ENCODE peak calls at places on chromosomes 2 and 18, in eight cellular contexts. One of them, this sample, is unnamed.

GRCh38 chr18:56162871-56163270 is 475.5 kb downstream of the TXNL1 start:
- DNase-seq in GM04503: no peak
- DNase-seq in iris pigment epithelial cell: no peak
- DNase-seq in stromal cell of bone marrow: no peak
- DNase-seq in ELR: no peak
- DNase-seq in nephron progenitor cell: no peak
- DNase-seq in fibroblast of mammary gland: peak; percentile 33
- DNase-seq in myocyte: peak; percentile 35
- DNase-seq in this sample: no peak

GRCh38 chr2:96336873-96337272 is 1.3 kb downstream of the NCAPH start:
- DNase-seq in fibroblast of mammary gland: no peak
- DNase-seq in GM04503: no peak
- DNase-seq in ELR: no peak
- DNase-seq in stromal cell of bone marrow: no peak
- DNase-seq in myocyte: no peak
- DNase-seq in iris pigment epithelial cell: no peak
- DNase-seq in nephron progenitor cell: no peak
- DNase-seq in this sample: no peak

GRCh38 chr2:41937921-41938708 is 109.7 kb upstream of the PKDCC start:
- DNase-seq in iris pigment epithelial cell: no peak
- DNase-seq in myocyte: no peak
- DNase-seq in stromal cell of bone marrow: no peak
- DNase-seq in GM04503: no peak
- DNase-seq in ELR: no peak
- DNase-seq in fibroblast of mammary gland: no peak
- DNase-seq in nephron progenitor cell: no peak
- DNase-seq in this sample: no peak

GRCh38 chr2:74690571-74690970 is 36.5 kb downstream of the SEMA4F start:
- DNase-seq in fibroblast of mammary gland: peak; percentile 71
- DNase-seq in GM04503: peak; percentile 25
- DNase-seq in iris pigment epithelial cell: peak; percentile 72
- DNase-seq in stromal cell of bone marrow: peak; percentile 51
- DNase-seq in ELR: peak; percentile 79
- DNase-seq in myocyte: peak; percentile 73
- DNase-seq in nephron progenitor cell: peak; percentile 19
- DNase-seq in this sample: no peak

GRCh38 chr2:111117666-111118454 is 2.9 kb upstream of the BCL2L11 start:
- DNase-seq in ELR: peak; percentile 78
- DNase-seq in GM04503: no peak
- DNase-seq in fibroblast of mammary gland: peak; percentile 51
- DNase-seq in stromal cell of bone marrow: peak; percentile 45
- DNase-seq in nephron progenitor cell: peak; percentile 37
- DNase-seq in iris pigment epithelial cell: peak; percentile 75
- DNase-seq in myocyte: peak; percentile 64
- DNase-seq in this sample: peak; percentile 23

GRCh38 chr18:77052656-77053309 is 79.8 kb downstream of the MBP start:
- DNase-seq in myocyte: peak; percentile 36
- DNase-seq in nephron progenitor cell: no peak
- DNase-seq in GM04503: no peak
- DNase-seq in iris pigment epithelial cell: no peak
- DNase-seq in fibroblast of mammary gland: no peak
- DNase-seq in stromal cell of bone marrow: no peak
- DNase-seq in ELR: no peak
- DNase-seq in this sample: no peak

GRCh38 chr18:45837283-45838070 is 12.0 kb downstream of the SIGLEC15 start:
- DNase-seq in myocyte: no peak
- DNase-seq in ELR: no peak
- DNase-seq in fibroblast of mammary gland: peak; percentile 43
- DNase-seq in stromal cell of bone marrow: no peak
- DNase-seq in GM04503: no peak
- DNase-seq in nephron progenitor cell: peak; percentile 78
- DNase-seq in iris pigment epithelial cell: peak; percentile 65
- DNase-seq in this sample: no peak

GRCh38 chr2:64173156-64174135 is 29.2 kb upstream of the PELI1 start:
- DNase-seq in myocyte: no peak
- DNase-seq in ELR: no peak
- DNase-seq in stromal cell of bone marrow: no peak
- DNase-seq in iris pigment epithelial cell: peak; percentile 15
- DNase-seq in nephron progenitor cell: no peak
- DNase-seq in GM04503: no peak
- DNase-seq in fibroblast of mammary gland: no peak
- DNase-seq in this sample: no peak

GRCh38 chr2:22282902-22283301 is 1102.1 kb upstream of the KLHL29 start:
- DNase-seq in GM04503: no peak
- DNase-seq in iris pigment epithelial cell: no peak
- DNase-seq in stromal cell of bone marrow: no peak
- DNase-seq in nephron progenitor cell: no peak
- DNase-seq in myocyte: no peak
- DNase-seq in ELR: no peak
- DNase-seq in fibroblast of mammary gland: no peak
- DNase-seq in this sample: no peak

GRCh38 chr2:203675086-203675485 is 31.4 kb upstream of the CD28 start:
- DNase-seq in stromal cell of bone marrow: peak; percentile 25
- DNase-seq in ELR: peak; percentile 79
- DNase-seq in fibroblast of mammary gland: peak; percentile 61
- DNase-seq in GM04503: no peak
- DNase-seq in iris pigment epithelial cell: peak; percentile 79
- DNase-seq in nephron progenitor cell: no peak
- DNase-seq in myocyte: peak; percentile 58
- DNase-seq in this sample: no peak

GRCh38 chr18:31957728-31958127 is 14.8 kb upstream of the TRAPPC8 start:
- DNase-seq in ELR: no peak
- DNase-seq in myocyte: no peak
- DNase-seq in stromal cell of bone marrow: no peak
- DNase-seq in nephron progenitor cell: no peak
- DNase-seq in iris pigment epithelial cell: no peak
- DNase-seq in GM04503: no peak
- DNase-seq in fibroblast of mammary gland: no peak
- DNase-seq in this sample: no peak

GRCh38 chr2:53129851-53130250 is 637.8 kb upstream of the CHAC2 start:
- DNase-seq in ELR: peak; percentile 84
- DNase-seq in iris pigment epithelial cell: peak; percentile 93
- DNase-seq in myocyte: peak; percentile 74
- DNase-seq in fibroblast of mammary gland: peak; percentile 90
- DNase-seq in GM04503: peak; percentile 49
- DNase-seq in stromal cell of bone marrow: peak; percentile 69
- DNase-seq in nephron progenitor cell: no peak
- DNase-seq in this sample: peak; percentile 34

GRCh38 chr18:26228562-26229260 is 2.5 kb downstream of the TAF4B start:
- DNase-seq in GM04503: no peak
- DNase-seq in iris pigment epithelial cell: peak; percentile 15
- DNase-seq in nephron progenitor cell: no peak
- DNase-seq in fibroblast of mammary gland: no peak
- DNase-seq in myocyte: no peak
- DNase-seq in stromal cell of bone marrow: no peak
- DNase-seq in ELR: no peak
- DNase-seq in this sample: no peak

GRCh38 chr2:53913721-53914120 is 54.0 kb upstream of the GPR75 start:
- DNase-seq in stromal cell of bone marrow: peak; percentile 31
- DNase-seq in GM04503: peak; percentile 3
- DNase-seq in iris pigment epithelial cell: peak; percentile 90
- DNase-seq in myocyte: no peak
- DNase-seq in nephron progenitor cell: no peak
- DNase-seq in ELR: peak; percentile 56
- DNase-seq in fibroblast of mammary gland: peak; percentile 68
- DNase-seq in this sample: no peak

GRCh38 chr18:76528477-76529432 is 33.7 kb upstream of the ZNF516 start:
- DNase-seq in nephron progenitor cell: peak; percentile 52
- DNase-seq in iris pigment epithelial cell: peak; percentile 63
- DNase-seq in ELR: peak; percentile 60
- DNase-seq in fibroblast of mammary gland: peak; percentile 73
- DNase-seq in stromal cell of bone marrow: no peak
- DNase-seq in myocyte: peak; percentile 26
- DNase-seq in GM04503: no peak
- DNase-seq in this sample: no peak

GRCh38 chr2:28377984-28378678 is 14.5 kb upstream of the FOSL2 start:
- DNase-seq in iris pigment epithelial cell: no peak
- DNase-seq in stromal cell of bone marrow: no peak
- DNase-seq in ELR: no peak
- DNase-seq in GM04503: no peak
- DNase-seq in fibroblast of mammary gland: no peak
- DNase-seq in nephron progenitor cell: no peak
- DNase-seq in myocyte: peak; percentile 92
- DNase-seq in this sample: no peak

GRCh38 chr2:15050483-15050882 is 418.0 kb downstream of the LRATD1 start:
- DNase-seq in ELR: peak; percentile 59
- DNase-seq in GM04503: no peak
- DNase-seq in myocyte: no peak
- DNase-seq in nephron progenitor cell: no peak
- DNase-seq in stromal cell of bone marrow: peak; percentile 30
- DNase-seq in fibroblast of mammary gland: peak; percentile 18
- DNase-seq in iris pigment epithelial cell: peak; percentile 9
- DNase-seq in this sample: no peak

GRCh38 chr2:56474412-56475158 is 290.8 kb downstream of the CCDC85A start:
- DNase-seq in stromal cell of bone marrow: peak; percentile 6
- DNase-seq in myocyte: peak; percentile 58
- DNase-seq in nephron progenitor cell: no peak
- DNase-seq in ELR: peak; percentile 9
- DNase-seq in iris pigment epithelial cell: peak; percentile 83
- DNase-seq in GM04503: peak; percentile 47
- DNase-seq in fibroblast of mammary gland: peak; percentile 47
- DNase-seq in this sample: peak; percentile 34

GRCh38 chr2:161710131-161710915 is 86.1 kb downstream of the SLC4A10 start:
- DNase-seq in stromal cell of bone marrow: peak; percentile 11
- DNase-seq in myocyte: no peak
- DNase-seq in GM04503: no peak
- DNase-seq in nephron progenitor cell: no peak
- DNase-seq in ELR: peak; percentile 55
- DNase-seq in iris pigment epithelial cell: peak; percentile 23
- DNase-seq in fibroblast of mammary gland: peak; percentile 57
- DNase-seq in this sample: no peak

GRCh38 chr2:196758474-196759377 is 40.8 kb downstream of the GTF3C3 start:
- DNase-seq in GM04503: no peak
- DNase-seq in myocyte: peak; percentile 28
- DNase-seq in stromal cell of bone marrow: peak; percentile 13
- DNase-seq in iris pigment epithelial cell: peak; percentile 43
- DNase-seq in ELR: peak; percentile 55
- DNase-seq in nephron progenitor cell: no peak
- DNase-seq in fibroblast of mammary gland: peak; percentile 42
- DNase-seq in this sample: no peak

GRCh38 chr2:133581027-133581760 is 12.9 kb upstream of the NCKAP5 start:
- DNase-seq in stromal cell of bone marrow: no peak
- DNase-seq in iris pigment epithelial cell: peak; percentile 47
- DNase-seq in ELR: peak; percentile 26
- DNase-seq in nephron progenitor cell: no peak
- DNase-seq in myocyte: peak; percentile 32
- DNase-seq in fibroblast of mammary gland: no peak
- DNase-seq in GM04503: no peak
- DNase-seq in this sample: no peak

GRCh38 chr2:68368657-68369339 is 3.7 kb downstream of the PLEK start:
- DNase-seq in ELR: peak; percentile 81
- DNase-seq in fibroblast of mammary gland: peak; percentile 81
- DNase-seq in myocyte: peak; percentile 61
- DNase-seq in iris pigment epithelial cell: peak; percentile 87
- DNase-seq in stromal cell of bone marrow: peak; percentile 90
- DNase-seq in nephron progenitor cell: peak; percentile 16
- DNase-seq in GM04503: peak; percentile 62
- DNase-seq in this sample: peak; percentile 28

GRCh38 chr2:63029058-63029457 is 21.6 kb upstream of the OTX1 start:
- DNase-seq in myocyte: peak; percentile 30
- DNase-seq in ELR: peak; percentile 35
- DNase-seq in iris pigment epithelial cell: peak; percentile 71
- DNase-seq in nephron progenitor cell: no peak
- DNase-seq in stromal cell of bone marrow: no peak
- DNase-seq in fibroblast of mammary gland: peak; percentile 61
- DNase-seq in GM04503: no peak
- DNase-seq in this sample: no peak

GRCh38 chr2:41068740-41069139 is 616.9 kb upstream of the SLC8A1 start:
- DNase-seq in GM04503: no peak
- DNase-seq in fibroblast of mammary gland: no peak
- DNase-seq in iris pigment epithelial cell: no peak
- DNase-seq in stromal cell of bone marrow: no peak
- DNase-seq in nephron progenitor cell: no peak
- DNase-seq in ELR: no peak
- DNase-seq in myocyte: no peak
- DNase-seq in this sample: no peak

GRCh38 chr2:74302865-74303264 is 40.4 kb downstream of the SLC4A5 start:
- DNase-seq in nephron progenitor cell: no peak
- DNase-seq in GM04503: no peak
- DNase-seq in iris pigment epithelial cell: no peak
- DNase-seq in myocyte: no peak
- DNase-seq in stromal cell of bone marrow: no peak
- DNase-seq in fibroblast of mammary gland: no peak
- DNase-seq in ELR: no peak
- DNase-seq in this sample: no peak

GRCh38 chr2:183207110-183207509 is 82.9 kb downstream of the NUP35 start:
- DNase-seq in stromal cell of bone marrow: no peak
- DNase-seq in myocyte: peak; percentile 77
- DNase-seq in fibroblast of mammary gland: peak; percentile 3
- DNase-seq in nephron progenitor cell: no peak
- DNase-seq in iris pigment epithelial cell: peak; percentile 70
- DNase-seq in GM04503: peak; percentile 11
- DNase-seq in ELR: peak; percentile 17
- DNase-seq in this sample: no peak

GRCh38 chr2:110116033-110116710 is 550 bp upstream of the MALL start:
- DNase-seq in fibroblast of mammary gland: peak; percentile 73
- DNase-seq in GM04503: peak; percentile 46
- DNase-seq in ELR: peak; percentile 61
- DNase-seq in nephron progenitor cell: peak; percentile 33
- DNase-seq in myocyte: no peak
- DNase-seq in iris pigment epithelial cell: peak; percentile 64
- DNase-seq in stromal cell of bone marrow: peak; percentile 76
- DNase-seq in this sample: no peak

GRCh38 chr2:42848270-42848669 is 55.9 kb upstream of the HAAO start:
- DNase-seq in fibroblast of mammary gland: no peak
- DNase-seq in iris pigment epithelial cell: no peak
- DNase-seq in GM04503: no peak
- DNase-seq in nephron progenitor cell: no peak
- DNase-seq in stromal cell of bone marrow: peak; percentile 47
- DNase-seq in myocyte: peak; percentile 12
- DNase-seq in ELR: no peak
- DNase-seq in this sample: no peak

GRCh38 chr18:1350931-1351450 is 446.3 kb downstream of the ADCYAP1 start:
- DNase-seq in stromal cell of bone marrow: no peak
- DNase-seq in nephron progenitor cell: no peak
- DNase-seq in ELR: no peak
- DNase-seq in fibroblast of mammary gland: no peak
- DNase-seq in GM04503: no peak
- DNase-seq in myocyte: no peak
- DNase-seq in iris pigment epithelial cell: peak; percentile 1
- DNase-seq in this sample: no peak

GRCh38 chr2:44707945-44708645 is 233.4 kb upstream of the SIX3 start:
- DNase-seq in nephron progenitor cell: no peak
- DNase-seq in myocyte: no peak
- DNase-seq in stromal cell of bone marrow: no peak
- DNase-seq in ELR: no peak
- DNase-seq in iris pigment epithelial cell: no peak
- DNase-seq in fibroblast of mammary gland: no peak
- DNase-seq in GM04503: no peak
- DNase-seq in this sample: no peak

GRCh38 chr2:199111461-199111860 is 346.3 kb downstream of the SATB2 start:
- DNase-seq in nephron progenitor cell: no peak
- DNase-seq in myocyte: no peak
- DNase-seq in stromal cell of bone marrow: no peak
- DNase-seq in fibroblast of mammary gland: peak; percentile 38
- DNase-seq in GM04503: no peak
- DNase-seq in iris pigment epithelial cell: no peak
- DNase-seq in ELR: no peak
- DNase-seq in this sample: no peak

GRCh38 chr18:79405019-79405780 is 9.5 kb downstream of the NFATC1 start:
- DNase-seq in iris pigment epithelial cell: no peak
- DNase-seq in myocyte: no peak
- DNase-seq in ELR: no peak
- DNase-seq in GM04503: no peak
- DNase-seq in stromal cell of bone marrow: no peak
- DNase-seq in nephron progenitor cell: no peak
- DNase-seq in fibroblast of mammary gland: no peak
- DNase-seq in this sample: no peak

GRCh38 chr18:74598350-74599001 is 806 bp downstream of the ZNF407 start:
- DNase-seq in nephron progenitor cell: peak; percentile 74
- DNase-seq in ELR: peak; percentile 68
- DNase-seq in stromal cell of bone marrow: peak; percentile 17
- DNase-seq in fibroblast of mammary gland: peak; percentile 51
- DNase-seq in GM04503: peak; percentile 8
- DNase-seq in myocyte: peak; percentile 70
- DNase-seq in iris pigment epithelial cell: peak; percentile 59
- DNase-seq in this sample: no peak

GRCh38 chr2:27464443-27464842 is 22.3 kb downstream of the KRTCAP3 start:
- DNase-seq in fibroblast of mammary gland: no peak
- DNase-seq in ELR: no peak
- DNase-seq in stromal cell of bone marrow: no peak
- DNase-seq in nephron progenitor cell: no peak
- DNase-seq in myocyte: no peak
- DNase-seq in iris pigment epithelial cell: no peak
- DNase-seq in GM04503: no peak
- DNase-seq in this sample: no peak

This sample was measured in AG04449.